ENCODE peak calls at places on chromosomes 12 and 14, in four cellular contexts. One of them, this sample, is unnamed.

GRCh38 chr14:95440951-95441350 is 75.5 kb downstream of the SYNE3 start:
- DNase-seq in GOT3: no peak
- DNase-seq in ascending aorta: no peak
- DNase-seq in hippocampal formation: no peak
- DNase-seq in this sample: no peak

GRCh38 chr14:81366259-81366658 is 33.9 kb downstream of the STON2 start:
- DNase-seq in GOT3: no peak
- DNase-seq in ascending aorta: no peak
- DNase-seq in hippocampal formation: no peak
- DNase-seq in this sample: no peak

GRCh38 chr12:131693149-131693548 is 17.7 kb upstream of the SFSWAP start:
- DNase-seq in GOT3: no peak
- DNase-seq in ascending aorta: peak
- DNase-seq in hippocampal formation: no peak
- DNase-seq in this sample: no peak

GRCh38 chr14:96434040-96434439 is 42.1 kb downstream of the AK7 start:
- DNase-seq in GOT3: no peak
- DNase-seq in ascending aorta: no peak
- DNase-seq in hippocampal formation: no peak
- DNase-seq in this sample: no peak

GRCh38 chr12:4483885-4484823 is 38.5 kb upstream of the FGF6 start:
- DNase-seq in GOT3: no peak
- DNase-seq in ascending aorta: no peak
- DNase-seq in hippocampal formation: no peak
- DNase-seq in this sample: no peak

GRCh38 chr12:94148841-94149780 is 734 bp downstream of the PLXNC1 start:
- DNase-seq in GOT3: no peak
- DNase-seq in ascending aorta: no peak
- DNase-seq in hippocampal formation: no peak
- DNase-seq in this sample: no peak

GRCh38 chr14:31253746-31254471 is 46.3 kb upstream of the HECTD1 start:
- DNase-seq in GOT3: no peak
- DNase-seq in ascending aorta: no peak
- DNase-seq in hippocampal formation: no peak
- DNase-seq in this sample: no peak

GRCh38 chr12:65825573-65826512 is 1.6 kb downstream of the HMGA2 start:
- DNase-seq in GOT3: peak
- DNase-seq in ascending aorta: peak
- DNase-seq in hippocampal formation: no peak
- DNase-seq in this sample: peak

GRCh38 chr12:4736048-4736447 is 15.8 kb downstream of the GALNT8 start:
- DNase-seq in GOT3: no peak
- DNase-seq in ascending aorta: no peak
- DNase-seq in hippocampal formation: no peak
- DNase-seq in this sample: no peak

GRCh38 chr14:102362084-102362483 is 606 bp downstream of the CINP start:
- DNase-seq in GOT3: no peak
- DNase-seq in ascending aorta: no peak
- DNase-seq in hippocampal formation: no peak
- DNase-seq in this sample: no peak

GRCh38 chr12:32365473-32366064 is 33.8 kb upstream of the FGD4 start:
- DNase-seq in GOT3: no peak
- DNase-seq in ascending aorta: peak
- DNase-seq in hippocampal formation: peak
- DNase-seq in this sample: peak

GRCh38 chr14:24710403-24711063 is 76.5 kb upstream of the GZMB start:
- DNase-seq in GOT3: no peak
- DNase-seq in ascending aorta: no peak
- DNase-seq in hippocampal formation: peak
- DNase-seq in this sample: no peak

GRCh38 chr14:24662753-24663152 is 28.8 kb upstream of the GZMB start:
- DNase-seq in GOT3: no peak
- DNase-seq in ascending aorta: no peak
- DNase-seq in hippocampal formation: no peak
- DNase-seq in this sample: no peak

GRCh38 chr14:75430526-75430925 is 2.7 kb downstream of the JDP2 start:
- DNase-seq in GOT3: no peak
- DNase-seq in ascending aorta: no peak
- DNase-seq in hippocampal formation: no peak
- DNase-seq in this sample: no peak

GRCh38 chr12:10126401-10126800 is 3.6 kb downstream of the CLEC7A start:
- DNase-seq in GOT3: no peak
- DNase-seq in ascending aorta: no peak
- DNase-seq in hippocampal formation: no peak
- DNase-seq in this sample: no peak

GRCh38 chr12:107320929-107321618 is 227.7 kb upstream of the CRY1 start:
- DNase-seq in GOT3: no peak
- DNase-seq in ascending aorta: no peak
- DNase-seq in hippocampal formation: no peak
- DNase-seq in this sample: no peak

GRCh38 chr12:28258998-28259397 is 68.7 kb downstream of the CCDC91 start:
- DNase-seq in GOT3: no peak
- DNase-seq in ascending aorta: no peak
- DNase-seq in hippocampal formation: no peak
- DNase-seq in this sample: peak

This sample was measured in HS-27A.